ENCODE peak calls at places on chromosomes 7 and 10, in eight cellular contexts. D is astrocyte of the spinal cord, J is keratinocyte, B is NT2/D1, Y is GM23338, A is upper lobe of right lung, K is colonic mucosa, N is esophagus squamous epithelium. H is an unnamed sample.

GRCh38 chr10:125087897-125088215 is 72.5 kb downstream of the CTBP2 start:
- DNase-seq in K (no peak), Y (no peak), N (no peak), A (peak; percentile 11), J (no peak), D (no peak), B (no peak), H (no peak)

GRCh38 chr7:82172896-82173295 is 270.7 kb downstream of the CACNA2D1 start:
- DNase-seq in K (no peak), J (no peak), D (no peak), Y (no peak), A (no peak), B (no peak), N (no peak), H (no peak)

GRCh38 chr10:126177414-126178030 is 210.8 kb downstream of the ADAM12 start:
- DNase-seq in Y (peak; percentile 77), K (no peak), A (no peak), D (no peak), N (no peak), J (no peak), B (peak; percentile 62), H (no peak)

GRCh38 chr7:31114593-31115343 is 62.7 kb downstream of the ADCYAP1R1 start:
- DNase-seq in K (no peak), B (peak; percentile 49), A (no peak), J (peak; percentile 4), N (no peak), Y (peak; percentile 52), D (peak; percentile 50), H (peak; percentile 32)

GRCh38 chr10:68301790-68302502 is 29.9 kb upstream of the HNRNPH3 start:
- DNase-seq in D (peak; percentile 61), N (no peak), K (no peak), A (no peak), B (no peak), Y (peak; percentile 42), J (no peak), H (peak; percentile 24)

GRCh38 chr7:133571066-133571465 is 318.2 kb downstream of the EXOC4 start:
- DNase-seq in A (no peak), J (no peak), B (no peak), Y (no peak), N (no peak), K (no peak), D (no peak), H (no peak)

GRCh38 chr7:74572301-74573090 is 85.0 kb upstream of the GTF2I start:
- DNase-seq in D (no peak), Y (no peak), K (no peak), B (no peak), A (no peak), N (no peak), J (no peak), H (no peak)

GRCh38 chr7:1513657-1514095 is 9.5 kb upstream of the INTS1 start:
- DNase-seq in N (no peak), K (no peak), B (no peak), Y (no peak), J (no peak), D (peak; percentile 19), A (no peak), H (no peak)

GRCh38 chr7:78164459-78164858 is 365.9 kb downstream of the PHTF2 start:
- DNase-seq in J (no peak), B (no peak), N (no peak), A (no peak), D (no peak), K (no peak), Y (no peak), H (no peak)

GRCh38 chr10:101285093-101285463 is 55.8 kb upstream of the LBX1 start:
- DNase-seq in B (no peak), K (no peak), Y (no peak), D (no peak), J (no peak), A (no peak), N (no peak), H (no peak)

GRCh38 chr7:155215576-155216325 is 81.9 kb upstream of the INSIG1 start:
- DNase-seq in D (no peak), Y (no peak), J (no peak), N (no peak), B (no peak), K (no peak), A (no peak), H (no peak)

GRCh38 chr7:116577320-116577871 is 52.6 kb downstream of the CAV1 start:
- DNase-seq in J (no peak), N (no peak), B (no peak), Y (no peak), A (no peak), K (no peak), D (no peak), H (no peak)

GRCh38 chr10:8410506-8410905 is 356.0 kb downstream of the GATA3 start:
- DNase-seq in N (no peak), D (no peak), J (no peak), K (no peak), B (no peak), Y (no peak), A (no peak), H (no peak)

GRCh38 chr7:24057243-24057642 is 226.7 kb upstream of the NPY start:
- DNase-seq in A (no peak), J (no peak), K (no peak), Y (peak; percentile 14), D (no peak), B (no peak), N (no peak), H (peak; percentile 20)

GRCh38 chr10:57917019-57917418 is 350.7 kb downstream of the IPMK start:
- DNase-seq in D (no peak), Y (no peak), B (no peak), N (no peak), J (no peak), K (no peak), A (no peak), H (no peak)

GRCh38 chr7:134693256-134693655 is 46.6 kb downstream of the BPGM start:
- DNase-seq in D (peak; percentile 92), K (no peak), N (no peak), B (no peak), Y (no peak), A (no peak), J (peak; percentile 89), H (no peak)
- H3K4me3 ChIP-seq in D (no peak overlapping the region), K (no peak overlapping the region), N (no peak overlapping the region), B (no peak overlapping the region), Y (no peak overlapping the region), A (no peak overlapping the region), J (no peak overlapping the region), H (no peak overlapping the region)

DNA sequence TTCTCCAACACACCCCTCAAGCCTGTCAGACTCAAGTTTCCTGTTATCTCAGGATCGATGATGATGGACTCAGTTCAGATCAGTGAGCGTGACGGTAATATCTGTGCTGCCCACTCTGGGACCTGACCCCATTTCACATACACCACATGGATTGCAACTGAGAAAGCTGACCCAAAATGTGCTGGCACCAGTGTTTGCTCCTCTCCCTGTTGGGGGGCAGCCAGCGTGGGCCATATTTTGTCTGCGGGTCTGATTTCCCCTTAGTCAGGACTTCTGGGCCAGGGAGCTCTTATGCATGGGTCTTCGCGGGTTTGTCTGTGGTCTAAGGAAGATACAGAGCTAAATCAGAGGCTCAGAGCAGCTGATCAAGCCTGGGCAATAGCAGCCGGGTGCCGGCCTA is 42.6 kb upstream of the TRIM8 start:
- DNase-seq in K (no peak), J (no peak), Y (no peak), A (no peak), B (no peak), N (no peak), D (no peak), H (no peak)
- H3K4me3 ChIP-seq in K (no peak overlapping the region), J (no peak overlapping the region), Y (no peak overlapping the region), A (no peak overlapping the region), B (no peak overlapping the region), N (no peak overlapping the region), D (no peak overlapping the region), H (no peak overlapping the region)

GRCh38 chr10:62244785-62245595 is 23.7 kb downstream of the RTKN2 start:
- DNase-seq in Y (peak; percentile 70), A (no peak), N (no peak), K (peak; percentile 70), B (no peak), J (no peak), D (peak; percentile 80), H (peak; percentile 83)

GRCh38 chr10:62239994-62240393 is 28.6 kb downstream of the RTKN2 start:
- DNase-seq in K (no peak), N (no peak), D (no peak), A (no peak), J (no peak), Y (no peak), B (no peak), H (no peak)

GRCh38 chr10:62248465-62248864 is 20.2 kb downstream of the RTKN2 start:
- DNase-seq in D (peak; percentile 35), J (no peak), A (no peak), N (no peak), Y (no peak), B (no peak), K (no peak), H (no peak)

GRCh38 chr10:62243647-62243997 is 25.0 kb downstream of the RTKN2 start:
- DNase-seq in B (no peak), N (no peak), J (no peak), K (no peak), A (no peak), D (no peak), Y (no peak), H (no peak)

DNA sequence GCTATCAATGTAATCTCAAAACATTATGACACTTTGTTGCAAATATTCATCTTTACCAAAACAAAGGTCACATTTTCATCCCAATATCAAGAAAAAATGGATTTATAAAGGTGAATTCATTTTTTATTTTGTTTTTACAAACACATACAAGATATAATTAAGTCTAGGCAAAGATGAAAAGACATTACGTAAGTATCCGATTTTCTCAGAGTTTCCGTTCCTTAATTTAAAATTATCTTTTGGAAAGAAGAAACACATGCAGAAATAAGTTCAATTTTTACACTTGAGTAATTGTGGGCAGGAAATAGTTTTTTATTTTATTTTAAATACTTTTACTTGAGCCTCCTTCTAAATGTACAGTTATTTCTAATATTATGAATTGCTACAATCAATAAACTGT is 24.6 kb downstream of the RTKN2 start:
- DNase-seq in D (no peak), J (no peak), Y (no peak), K (no peak), B (no peak), N (no peak), A (no peak), H (no peak)
- H3K4me3 ChIP-seq in D (no peak overlapping the region), J (no peak overlapping the region), Y (no peak overlapping the region), K (no peak overlapping the region), B (no peak overlapping the region), N (peak overlapping the region; percentile 11), A (peak overlapping the region; percentile 27), H (no peak overlapping the region)

DNA sequence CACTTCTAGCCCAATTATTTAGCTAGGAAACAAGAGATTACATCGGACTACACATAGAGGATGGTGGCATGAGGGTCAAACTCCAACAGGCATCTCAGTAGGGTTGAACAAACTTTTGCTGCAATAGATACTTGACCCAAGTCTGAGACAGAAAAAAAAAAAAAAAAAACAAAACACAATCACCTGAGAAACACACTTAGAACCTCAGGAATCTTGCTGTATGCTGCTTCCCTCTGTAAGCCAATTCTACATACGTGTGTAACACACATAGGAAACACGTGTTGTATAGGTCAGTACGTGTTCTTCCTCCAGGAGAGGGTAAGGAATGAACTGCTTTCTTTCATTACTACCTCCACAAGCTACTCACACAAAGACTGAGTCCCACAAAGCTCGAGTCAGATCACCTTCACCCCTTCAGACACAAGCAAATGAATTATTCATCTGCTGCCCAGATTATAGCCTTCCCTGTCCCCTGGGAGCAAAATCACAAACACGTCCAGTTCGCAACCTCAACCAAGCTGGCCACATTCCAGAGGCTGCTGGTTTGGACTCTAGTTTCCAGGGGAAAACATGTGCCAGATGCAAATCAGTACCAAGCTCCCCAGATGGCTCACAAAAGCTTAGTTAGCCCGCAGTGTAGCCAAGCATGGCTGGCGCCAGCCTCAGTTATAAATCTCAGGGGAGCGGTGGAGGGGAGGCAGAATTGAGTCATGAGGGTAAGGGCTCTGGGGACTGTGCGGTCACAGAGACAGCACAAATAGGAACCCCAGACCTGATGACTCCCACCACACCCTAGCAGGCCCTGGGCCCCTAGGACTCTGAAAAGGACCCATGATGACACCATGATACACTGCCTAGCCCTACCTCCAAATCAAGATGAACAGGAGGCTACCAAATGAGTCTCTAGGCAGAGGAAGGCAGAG is 15.1 kb downstream of the PSAP start:
- DNase-seq in A (no peak), Y (no peak), B (no peak), D (peak; percentile 93), N (peak; percentile 32), K (no peak), J (no peak), H (no peak)
- H3K4me3 ChIP-seq in A (no peak overlapping the region), Y (no peak overlapping the region), B (no peak overlapping the region), D (no peak overlapping the region), N (no peak overlapping the region), K (no peak overlapping the region), J (no peak overlapping the region), H (no peak overlapping the region)